ENCODE peak calls at places on chromosomes 12 and 14, in four cellular contexts. One of them, this sample, is unnamed.

GRCh38 chr12:115506822-115507629 is 770.5 kb downstream of the MED13L start:
- DNase-seq in Kasumi-1: no peak
- DNase-seq in Daoy: peak
- DNase-seq in progenitor cell of endocrine pancreas: no peak
- DNase-seq in this sample: no peak

GRCh38 chr14:52663850-52664249 is 31.5 kb downstream of the ERO1A start:
- DNase-seq in Kasumi-1: no peak
- DNase-seq in Daoy: no peak
- DNase-seq in progenitor cell of endocrine pancreas: no peak
- DNase-seq in this sample: no peak

GRCh38 chr12:122886161-122886560 is 9.8 kb downstream of the VPS37B start:
- DNase-seq in Kasumi-1: no peak
- DNase-seq in Daoy: no peak
- DNase-seq in progenitor cell of endocrine pancreas: no peak
- DNase-seq in this sample: no peak

GRCh38 chr14:64095620-64096019 is 198.6 kb downstream of the ESR2 start:
- DNase-seq in Kasumi-1: no peak
- DNase-seq in Daoy: no peak
- DNase-seq in progenitor cell of endocrine pancreas: no peak
- DNase-seq in this sample: no peak

GRCh38 chr12:96906849-96907664 is at the start of gene NEDD1:
- DNase-seq in Kasumi-1: peak
- DNase-seq in Daoy: peak
- DNase-seq in progenitor cell of endocrine pancreas: peak
- DNase-seq in this sample: peak

GRCh38 chr12:69991683-69992297 is 166.8 kb downstream of the MYRFL start:
- DNase-seq in Kasumi-1: no peak
- DNase-seq in Daoy: no peak
- DNase-seq in progenitor cell of endocrine pancreas: no peak
- DNase-seq in this sample: no peak

GRCh38 chr12:94706250-94706661 is 55.9 kb upstream of the TMCC3 start:
- DNase-seq in Kasumi-1: no peak
- DNase-seq in Daoy: peak
- DNase-seq in progenitor cell of endocrine pancreas: no peak
- DNase-seq in this sample: no peak

GRCh38 chr14:92489394-92490238 is 24.0 kb upstream of the RIN3 start:
- DNase-seq in Kasumi-1: no peak
- DNase-seq in Daoy: no peak
- DNase-seq in progenitor cell of endocrine pancreas: no peak
- DNase-seq in this sample: no peak

GRCh38 chr12:4293299-4293941 is 19.9 kb downstream of the CCND2 start:
- DNase-seq in Kasumi-1: no peak
- DNase-seq in Daoy: peak
- DNase-seq in progenitor cell of endocrine pancreas: no peak
- DNase-seq in this sample: no peak

GRCh38 chr12:85920324-85920947 is 46.3 kb downstream of the NTS start:
- DNase-seq in Kasumi-1: peak
- DNase-seq in Daoy: no peak
- DNase-seq in progenitor cell of endocrine pancreas: no peak
- DNase-seq in this sample: no peak

GRCh38 chr12:107311682-107312081 is 218.3 kb upstream of the CRY1 start:
- DNase-seq in Kasumi-1: no peak
- DNase-seq in Daoy: no peak
- DNase-seq in progenitor cell of endocrine pancreas: no peak
- DNase-seq in this sample: no peak

GRCh38 chr12:109962388-109962787 is 33.8 kb downstream of the GIT2 start:
- DNase-seq in Kasumi-1: no peak
- DNase-seq in Daoy: no peak
- DNase-seq in progenitor cell of endocrine pancreas: no peak
- DNase-seq in this sample: no peak

GRCh38 chr14:50285861-50286260 is 26.2 kb downstream of the L2HGDH start:
- DNase-seq in Kasumi-1: no peak
- DNase-seq in Daoy: no peak
- DNase-seq in progenitor cell of endocrine pancreas: no peak
- DNase-seq in this sample: no peak

GRCh38 chr12:88578274-88578673 is 2.0 kb downstream of the KITLG start:
- DNase-seq in Kasumi-1: no peak
- DNase-seq in Daoy: peak
- DNase-seq in progenitor cell of endocrine pancreas: no peak
- DNase-seq in this sample: no peak

GRCh38 chr12:172732-173161 is 41.2 kb downstream of the SLC6A12 start:
- DNase-seq in Kasumi-1: no peak
- DNase-seq in Daoy: no peak
- DNase-seq in progenitor cell of endocrine pancreas: no peak
- DNase-seq in this sample: no peak

GRCh38 chr12:11718768-11719253 is 69.3 kb downstream of the ETV6 start:
- DNase-seq in Kasumi-1: no peak
- DNase-seq in Daoy: peak
- DNase-seq in progenitor cell of endocrine pancreas: no peak
- DNase-seq in this sample: no peak

GRCh38 chr14:69043598-69044267 is 64.6 kb upstream of the ACTN1 start:
- DNase-seq in Kasumi-1: peak
- DNase-seq in Daoy: peak
- DNase-seq in progenitor cell of endocrine pancreas: no peak
- DNase-seq in this sample: no peak

GRCh38 chr12:124754949-124755800 is 108.5 kb downstream of the SCARB1 start:
- DNase-seq in Kasumi-1: peak
- DNase-seq in Daoy: no peak
- DNase-seq in progenitor cell of endocrine pancreas: no peak
- DNase-seq in this sample: peak

GRCh38 chr14:96741151-96741977 is 55.8 kb upstream of the VRK1 start:
- DNase-seq in Kasumi-1: peak
- DNase-seq in Daoy: peak
- DNase-seq in progenitor cell of endocrine pancreas: peak
- DNase-seq in this sample: peak

GRCh38 chr12:107448198-107448597 is 237.4 kb upstream of the PWP1 start:
- DNase-seq in Kasumi-1: no peak
- DNase-seq in Daoy: peak
- DNase-seq in progenitor cell of endocrine pancreas: no peak
- DNase-seq in this sample: no peak

GRCh38 chr12:114339626-114340025 is 66.3 kb downstream of the TBX5 start:
- DNase-seq in Kasumi-1: no peak
- DNase-seq in Daoy: peak
- DNase-seq in progenitor cell of endocrine pancreas: no peak
- DNase-seq in this sample: no peak

GRCh38 chr12:10191865-10192264 is 13.0 kb downstream of the TMEM52B start:
- DNase-seq in Kasumi-1: no peak
- DNase-seq in Daoy: peak
- DNase-seq in progenitor cell of endocrine pancreas: no peak
- DNase-seq in this sample: no peak

GRCh38 chr12:23753627-23754358 is 195.7 kb downstream of the SOX5 start:
- DNase-seq in Kasumi-1: no peak
- DNase-seq in Daoy: no peak
- DNase-seq in progenitor cell of endocrine pancreas: no peak
- DNase-seq in this sample: no peak

GRCh38 chr12:113088971-113089756 is 32.6 kb downstream of the DTX1 start:
- DNase-seq in Kasumi-1: no peak
- DNase-seq in Daoy: no peak
- DNase-seq in progenitor cell of endocrine pancreas: no peak
- DNase-seq in this sample: peak

GRCh38 chr12:27319394-27319793 is 13.2 kb upstream of the BMAL2 start:
- DNase-seq in Kasumi-1: no peak
- DNase-seq in Daoy: no peak
- DNase-seq in progenitor cell of endocrine pancreas: no peak
- DNase-seq in this sample: no peak

GRCh38 chr14:35818346-35819115 is 7.6 kb upstream of the BRMS1L start:
- DNase-seq in Kasumi-1: peak
- DNase-seq in Daoy: peak
- DNase-seq in progenitor cell of endocrine pancreas: no peak
- DNase-seq in this sample: no peak

GRCh38 chr12:118377891-118378470 is 1.6 kb downstream of the SUDS3 start:
- DNase-seq in Kasumi-1: peak
- DNase-seq in Daoy: peak
- DNase-seq in progenitor cell of endocrine pancreas: peak
- DNase-seq in this sample: peak

GRCh38 chr12:114447274-114447716 is 41.4 kb upstream of the TBX5 start:
- DNase-seq in Kasumi-1: no peak
- DNase-seq in Daoy: no peak
- DNase-seq in progenitor cell of endocrine pancreas: no peak
- DNase-seq in this sample: no peak